ENCODE peak calls at places on chromosomes 11 and 22, in six cellular contexts. X is CD8-positive, alpha-beta T cell; B is hepatocyte; I is colonic mucosa; J is bronchial epithelial cell; A is IMR-90. R is an unnamed sample. For H3K36me3, the result is how much of the 10 kb centered on the place peaks cover.

GRCh38 chr11:65315204-65315865 is 669 bp downstream of the CDC42EP2 start:
- DNase-seq in J (no peak), X (peak), B (peak), I (peak), A (peak), R (peak)

GRCh38 chr22:45612940-45613339 is 58.7 kb upstream of the ATXN10 start:
- DNase-seq in B (no peak), J (no peak), X (no peak), A (no peak), I (no peak), R (peak)

GRCh38 chr11:19547044-19547443 is 165.6 kb upstream of the NAV2 start:
- DNase-seq in X (no peak), A (no peak), J (no peak), I (no peak), B (no peak), R (no peak)

GRCh38 chr11:112809429-112809828 is 151.8 kb upstream of the NCAM1 start:
- DNase-seq in I (no peak), A (no peak), X (no peak), J (no peak), B (no peak), R (no peak)

GRCh38 chr11:128779036-128779435 is 85.2 kb downstream of the FLI1 start:
- DNase-seq in B (no peak), J (no peak), I (no peak), A (peak), X (no peak), R (peak)

GRCh38 chr11:8233691-8234424 is 29.8 kb downstream of the LMO1 start:
- DNase-seq in X (no peak), I (no peak), A (peak), J (peak), B (peak), R (peak)

GRCh38 chr11:33060271-33060670 is 20.9 kb downstream of the TCP11L1 start:
- DNase-seq in X (no peak), B (no peak), J (no peak), A (no peak), I (no peak), R (no peak)

GRCh38 chr22:27772370-27773235 is 29.0 kb downstream of the MN1 start:
- DNase-seq in B (no peak), A (no peak), I (no peak), J (no peak), X (no peak), R (no peak)

GRCh38 chr22:50293441-50294318 is 13.8 kb downstream of the PLXNB2 start:
- DNase-seq in X (no peak), A (peak), J (peak), B (peak), I (peak), R (peak)

GRCh38 chr11:86116386-86116726 is 47.5 kb upstream of the PICALM start:
- DNase-seq in I (no peak), B (no peak), X (no peak), J (peak), A (peak), R (peak)

GRCh38 chr22:29195964-29196666 is 9.6 kb upstream of the EMID1 start:
- DNase-seq in B (no peak), I (no peak), J (no peak), A (no peak), X (no peak), R (no peak)

GRCh38 chr22:29195118-29195963 is 10.4 kb upstream of the EMID1 start:
- DNase-seq in B (no peak), X (no peak), A (no peak), J (no peak), I (no peak), R (no peak)

GRCh38 chr22:29197096-29197495 is 8.6 kb upstream of the EMID1 start:
- DNase-seq in X (no peak), A (no peak), I (no peak), B (no peak), J (no peak), R (no peak)

GRCh38 chr22:29190915-29191314 is 14.8 kb upstream of the EMID1 start:
- DNase-seq in A (no peak), J (peak), X (no peak), B (no peak), I (no peak), R (no peak)

GRCh38 chr22:29194269-29194668 is 11.4 kb upstream of the EMID1 start:
- DNase-seq in B (no peak), J (no peak), I (no peak), X (no peak), A (no peak), R (no peak)
- TF ChIP-seq CTCF in B (no peak), J (no peak), I (no peak), X (no peak), A (no peak), R (no peak)

DNA sequence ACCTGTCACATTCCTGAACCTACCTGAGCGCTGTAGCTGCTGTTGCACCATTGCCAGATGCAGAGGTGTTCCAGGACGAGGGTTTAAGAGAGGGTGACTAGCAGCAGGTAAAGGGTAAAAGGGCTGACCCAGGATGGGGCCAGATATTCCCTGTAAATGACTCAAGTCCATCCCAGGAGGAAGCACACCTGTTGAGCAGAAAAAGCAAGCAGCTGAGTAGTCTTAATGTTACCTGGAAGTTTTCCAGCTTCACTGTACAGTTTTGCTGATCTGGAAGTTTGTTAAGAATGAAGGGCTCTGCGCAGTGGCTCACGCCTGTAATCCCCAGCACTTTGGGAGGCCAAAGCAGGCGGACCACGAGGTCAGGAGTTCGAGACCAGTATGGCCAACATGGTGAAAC is 41.3 kb downstream of the DRG1 start:
- DNase-seq in J (no peak), A (no peak), B (no peak), X (no peak), I (no peak), R (no peak)
- H3K36me3 ChIP-seq in J (under half), A (half or more), B (under half), X (half or more), I (under half), R (half or more)

GRCh38 chr22:42280140-42280539 is 9.7 kb upstream of the TCF20 start:
- DNase-seq in A (no peak), B (no peak), I (no peak), J (no peak), X (no peak), R (no peak)

GRCh38 chr22:42279425-42280020 is 9.1 kb upstream of the TCF20 start:
- DNase-seq in J (no peak), B (no peak), X (no peak), I (no peak), A (no peak), R (no peak)

GRCh38 chr22:42275970-42276369 is 5.5 kb upstream of the TCF20 start:
- DNase-seq in I (no peak), A (no peak), J (peak), B (no peak), X (no peak), R (no peak)

GRCh38 chr22:42277232-42277753 is 6.8 kb upstream of the TCF20 start:
- DNase-seq in I (no peak), A (no peak), X (no peak), B (no peak), J (no peak), R (no peak)

DNA sequence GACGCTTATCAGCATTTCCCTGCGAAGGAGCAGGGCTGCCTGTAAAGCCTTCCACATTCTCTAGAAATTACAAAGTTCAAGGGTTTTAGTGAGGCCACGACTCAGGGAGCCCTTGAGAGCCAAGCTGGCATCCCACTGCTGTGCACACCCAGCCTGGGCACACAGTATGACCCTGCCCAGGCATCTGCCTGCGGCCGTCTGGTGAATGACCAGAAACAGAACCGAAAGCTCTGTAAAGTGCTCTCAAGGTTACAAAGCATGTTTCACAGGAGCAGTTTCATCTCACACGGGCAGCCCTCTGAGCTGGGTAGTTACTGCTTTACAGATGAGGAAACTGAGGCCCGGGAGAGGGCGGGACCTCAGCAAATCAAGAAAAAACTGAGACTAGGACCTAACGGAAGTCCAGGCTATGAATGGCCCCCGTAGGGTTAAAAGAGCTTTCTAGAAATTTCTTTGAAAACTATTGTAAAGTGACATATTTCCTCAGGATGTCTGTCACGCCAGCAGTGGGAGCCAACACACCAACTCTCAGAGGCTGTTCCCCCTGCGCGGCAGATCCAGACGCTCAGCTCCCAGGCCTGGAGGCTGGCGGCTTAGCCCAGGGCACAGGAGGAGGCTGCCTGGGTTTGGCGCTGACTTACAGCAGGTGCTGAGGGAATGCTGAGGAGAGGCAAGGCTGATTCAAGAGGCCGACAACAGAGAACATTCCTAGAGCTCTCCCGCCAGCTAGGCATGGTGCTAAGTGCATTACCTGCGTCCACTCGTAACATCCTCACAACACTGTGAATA is 7.7 kb upstream of the TCF20 start:
- DNase-seq in I (no peak), J (no peak), B (peak), X (no peak), A (no peak), R (no peak)
- TF ChIP-seq CTCF in I (peak), J (peak), B (peak), X (no peak), A (peak), R (peak)

DNA sequence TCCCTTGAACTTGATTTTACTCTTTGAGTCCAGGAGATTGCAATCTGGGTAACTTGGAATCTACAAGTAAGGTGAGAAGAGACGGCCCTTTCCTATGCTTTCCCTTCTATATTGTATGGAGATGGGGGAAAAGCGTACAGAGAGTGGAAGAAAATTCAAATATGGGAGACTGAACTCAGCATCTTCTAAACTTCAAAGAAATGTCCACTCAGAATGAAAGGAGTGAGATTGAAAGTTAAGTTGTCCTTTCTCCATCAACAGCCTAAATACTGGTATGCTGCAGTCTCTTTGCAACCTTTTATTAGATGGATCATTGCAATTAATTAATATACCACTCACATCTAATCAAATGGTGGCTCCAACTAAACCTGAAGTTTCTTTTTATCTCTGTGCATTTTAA is 6.4 kb upstream of the EXPH5 start:
- DNase-seq in X (no peak), A (no peak), B (no peak), J (no peak), I (no peak), R (no peak)
- H3K36me3 ChIP-seq in X (under half), A (under half), B (under half), J (under half), I (under half), R (under half)

GRCh38 chr11:113850188-113850587 is 25.2 kb downstream of the USP28 start:
- DNase-seq in A (no peak), B (no peak), I (no peak), X (no peak), J (no peak), R (no peak)
- TF ChIP-seq CTCF in A (no peak), B (no peak), I (no peak), X (no peak), J (no peak), R (no peak)

GRCh38 chr11:70672991-70673670 is 274.8 kb downstream of the CTTN start:
- DNase-seq in B (no peak), I (no peak), X (no peak), J (no peak), A (no peak), R (no peak)
- H3K36me3 ChIP-seq in B (under half), I (under half), X (under half), J (under half), A (under half), R (under half)

DNA sequence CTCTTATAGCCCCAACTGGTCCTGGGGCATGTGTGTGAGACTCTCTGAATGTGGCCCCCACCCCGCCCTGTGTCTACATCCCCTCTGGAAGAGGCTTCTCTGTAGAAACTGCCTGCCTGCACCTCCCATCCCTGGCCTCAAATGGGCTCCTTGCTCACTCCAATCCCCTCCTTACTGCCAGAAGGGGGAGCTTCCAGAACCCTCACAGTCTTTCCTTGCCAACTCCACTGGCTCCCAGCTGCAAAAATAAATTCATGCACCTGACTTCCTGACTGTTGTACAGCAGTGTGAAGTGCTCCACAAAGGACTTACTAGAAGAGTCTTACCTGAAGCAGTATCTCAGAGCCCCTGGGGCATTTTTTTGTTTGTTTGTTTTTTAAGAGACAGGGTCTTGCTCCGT is 15.2 kb upstream of the SERPIND1 start:
- DNase-seq in A (no peak), B (no peak), J (no peak), X (no peak), I (no peak), R (no peak)
- TF ChIP-seq CTCF in A (no peak), B (no peak), J (no peak), X (no peak), I (no peak), R (peak)

GRCh38 chr22:23292453-23293350 is 112.4 kb downstream of the BCR start:
- DNase-seq in I (no peak), X (no peak), A (no peak), B (no peak), J (no peak), R (no peak)
- H3K36me3 ChIP-seq in I (under half), X (half or more), A (half or more), B (under half), J (half or more), R (half or more)

GRCh38 chr11:121687961-121688566 is 235.3 kb upstream of the SORL1-AS1 start:
- DNase-seq in J (no peak), X (no peak), I (no peak), B (peak), A (peak), R (peak)
- TF ChIP-seq CTCF in J (no peak), X (no peak), I (no peak), B (no peak), A (no peak), R (no peak)

GRCh38 chr11:34457607-34458006 is 18.9 kb downstream of the CAT start:
- DNase-seq in X (no peak), B (no peak), I (no peak), A (no peak), J (no peak), R (no peak)

GRCh38 chr11:34459507-34460162 is 20.9 kb downstream of the CAT start:
- DNase-seq in J (no peak), A (no peak), I (no peak), X (no peak), B (no peak), R (no peak)

GRCh38 chr11:34458566-34458965 is 19.8 kb downstream of the CAT start:
- DNase-seq in B (no peak), I (no peak), X (no peak), J (no peak), A (no peak), R (no peak)

GRCh38 chr11:34461215-34461614 is 22.5 kb downstream of the CAT start:
- DNase-seq in X (no peak), I (no peak), B (no peak), J (no peak), A (no peak), R (no peak)

GRCh38 chr11:34460335-34460734 is 21.6 kb downstream of the CAT start:
- DNase-seq in A (no peak), J (no peak), X (no peak), B (no peak), I (no peak), R (no peak)
- H3K36me3 ChIP-seq in A (under half), J (under half), X (half or more), B (under half), I (under half), R (under half)